ENCODE peak calls at places on chromosomes 5 and 9, in ten cellular contexts. Q is COR-L47; V is NCI-H226; I is myocyte; S is astrocyte of the spinal cord; U is ELF-1; T is caudate nucleus; M is neuronal stem cell; N is stimulated activated CD8-positive, alpha-beta memory T cell treated with anti-CD3 and anti-CD28 coated beads, Interleukin-15, amount 100 ng/mL, for 1 hour; Z is KBM-7. O is an unnamed sample.

GRCh38 chr5:71482132-71482531 is 26.7 kb downstream of the BDP1 start:
- DNase-seq in I (peak; percentile 18), N (no peak), T (no peak), S (peak; percentile 59), Z (no peak), M (no peak), Q (peak; percentile 68), V (peak; percentile 24), U (no peak), O (peak; percentile 23)

GRCh38 chr9:78357165-78357873 is 60.4 kb downstream of the PSAT1 start:
- DNase-seq in Q (no peak), T (no peak), N (no peak), S (no peak), U (peak; percentile 10), V (no peak), I (no peak), Z (no peak), M (no peak), O (no peak)

GRCh38 chr9:530681-531080 is 310.8 kb upstream of the DMRT1 start:
- DNase-seq in T (no peak), Q (no peak), Z (no peak), S (peak; percentile 44), V (peak; percentile 31), M (no peak), I (peak; percentile 29), N (no peak), U (no peak), O (no peak)

GRCh38 chr9:129069825-129070473 is 11.0 kb upstream of the DOLPP1 start:
- DNase-seq in T (no peak), I (no peak), Z (no peak), M (no peak), Q (no peak), N (no peak), U (no peak), V (no peak), S (no peak), O (no peak)

GRCh38 chr5:75510417-75510835 is 1.0 kb downstream of the CERT1 start:
- DNase-seq in U (no peak), T (no peak), V (no peak), I (peak; percentile 68), N (no peak), S (peak; percentile 38), M (no peak), Q (no peak), Z (peak; percentile 44), O (peak; percentile 26)

GRCh38 chr9:137438591-137439157 is 2.5 kb downstream of the ENTPD8 start:
- DNase-seq in N (no peak), M (no peak), V (no peak), U (no peak), Q (no peak), I (no peak), Z (no peak), T (no peak), S (no peak), O (no peak)

GRCh38 chr9:108476574-108476973 is 379.2 kb downstream of the ACTL7B start:
- DNase-seq in S (peak; percentile 24), I (peak; percentile 50), U (no peak), Q (no peak), Z (no peak), N (no peak), M (no peak), T (no peak), V (peak; percentile 8), O (no peak)

GRCh38 chr5:180129291-180130190 is 58.0 kb upstream of the RNF130 start:
- DNase-seq in I (no peak), S (no peak), Z (no peak), V (no peak), Q (no peak), U (no peak), M (no peak), T (no peak), N (no peak), O (no peak)

GRCh38 chr9:121819511-121820231 is 168.2 kb downstream of the DAB2IP start:
- DNase-seq in M (peak; percentile 55), V (no peak), U (peak; percentile 87), Z (peak; percentile 63), I (no peak), N (no peak), Q (no peak), S (peak; percentile 25), T (no peak), O (no peak)

GRCh38 chr9:136363606-136364368 is at the start of gene DNLZ:
- DNase-seq in Z (peak; percentile 84), S (peak; percentile 85), V (peak; percentile 68), I (peak; percentile 82), T (no peak), M (peak; percentile 89), Q (peak; percentile 77), U (peak; percentile 90), N (peak; percentile 63), O (peak; percentile 68)

GRCh38 chr9:107665057-107665456 is 175.5 kb upstream of the KLF4 start:
- DNase-seq in V (no peak), N (no peak), Q (no peak), U (no peak), S (no peak), T (no peak), M (no peak), Z (no peak), I (peak; percentile 36), O (no peak)

GRCh38 chr9:89382026-89382986 is 64.0 kb downstream of the SECISBP2 start:
- DNase-seq in I (no peak), T (no peak), V (no peak), Z (no peak), S (no peak), M (no peak), U (no peak), N (no peak), Q (no peak), O (no peak)

GRCh38 chr9:72997387-72997995 is 44.6 kb upstream of the ALDH1A1 start:
- DNase-seq in V (no peak), Q (no peak), U (no peak), I (no peak), T (no peak), N (no peak), Z (no peak), S (no peak), M (no peak), O (no peak)

GRCh38 chr9:88076286-88077070 is 61.8 kb downstream of the SPATA31C2 start:
- DNase-seq in S (peak; percentile 92), T (peak; percentile 18), Z (peak; percentile 91), N (no peak), V (peak; percentile 90), M (peak; percentile 54), Q (peak; percentile 62), U (peak; percentile 85), I (peak; percentile 59), O (peak; percentile 63)